ENCODE peak calls at places on chromosomes 6 and 20, in nine cellular contexts. F is mammary epithelial cell, X is HCT116, O is astrocyte, G is AG09309, P is neural progenitor cell, T is fibroblast of lung, A is epithelial cell of esophagus, Q is BJ. J is an unnamed sample.

GRCh38 chr6:148200302-148200701 is 142.3 kb upstream of the SASH1 start:
- DNase-seq in P (no peak), T (no peak), O (no peak), A (no peak), Q (no peak), X (no peak), F (no peak), G (no peak), J (no peak)

GRCh38 chr6:38432479-38432878 is 207.2 kb downstream of the BTBD9 start:
- DNase-seq in G (no peak), T (peak; percentile 49), F (peak; percentile 57), P (no peak), X (no peak), Q (no peak), A (peak; percentile 55), O (peak; percentile 33), J (no peak)

GRCh38 chr20:8330785-8331699 is 199.0 kb downstream of the PLCB1 start:
- DNase-seq in G (no peak), X (no peak), Q (no peak), P (no peak), O (peak; percentile 61), F (no peak), A (no peak), T (peak; percentile 65), J (no peak)

GRCh38 chr6:38268342-38268741 is 371.4 kb downstream of the BTBD9 start:
- DNase-seq in T (no peak), Q (no peak), F (no peak), G (no peak), A (no peak), O (no peak), P (no peak), X (no peak), J (no peak)

GRCh38 chr6:141290871-141291270 is 841.9 kb upstream of the GJE1 start:
- DNase-seq in X (no peak), G (no peak), O (no peak), P (no peak), T (no peak), A (peak; percentile 36), F (no peak), Q (no peak), J (no peak)

GRCh38 chr6:16544521-16544920 is 216.7 kb downstream of the ATXN1 start:
- DNase-seq in F (no peak), A (no peak), O (no peak), T (no peak), G (no peak), X (no peak), P (no peak), Q (no peak), J (no peak)

GRCh38 chr6:168301648-168302398 is 17.8 kb downstream of the DACT2 start:
- DNase-seq in P (peak; percentile 48), T (no peak), G (no peak), O (no peak), Q (no peak), A (no peak), X (no peak), F (no peak), J (no peak)

GRCh38 chr20:48616481-48616880 is 211.3 kb downstream of the PREX1 start:
- DNase-seq in T (no peak), Q (no peak), O (no peak), F (no peak), G (no peak), A (no peak), X (no peak), P (no peak), J (no peak)

GRCh38 chr6:119179842-119180241 is 101.4 kb upstream of the FAM184A start:
- DNase-seq in A (no peak), F (peak; percentile 11), P (no peak), O (peak; percentile 13), Q (no peak), T (peak; percentile 12), G (no peak), X (no peak), J (no peak)

GRCh38 chr20:11457476-11457875 is 460.2 kb upstream of the BTBD3 start:
- DNase-seq in O (peak; percentile 82), G (peak; percentile 27), P (no peak), T (peak; percentile 84), Q (no peak), A (no peak), F (peak; percentile 65), X (no peak), J (no peak)

GRCh38 chr6:88840806-88841539 is 122.4 kb downstream of the RNGTT start:
- DNase-seq in F (no peak), X (no peak), Q (no peak), T (peak; percentile 36), P (no peak), G (no peak), O (peak; percentile 20), A (no peak), J (no peak)

GRCh38 chr6:74939309-74939708 is 266.5 kb downstream of the COL12A1 start:
- DNase-seq in Q (no peak), T (no peak), X (peak; percentile 49), P (peak; percentile 13), O (no peak), G (no peak), F (peak; percentile 39), A (peak; percentile 58), J (no peak)

GRCh38 chr6:148367418-148368024 is 24.9 kb downstream of the SASH1 start:
- DNase-seq in O (no peak), T (peak; percentile 34), X (no peak), Q (peak; percentile 30), F (peak; percentile 42), G (no peak), P (peak; percentile 15), A (peak; percentile 51), J (no peak)

GRCh38 chr6:121592955-121593665 is 157.7 kb downstream of the GJA1 start:
- DNase-seq in X (no peak), A (no peak), P (no peak), O (no peak), G (no peak), Q (no peak), T (no peak), F (no peak), J (no peak)

GRCh38 chr20:10253750-10254149 is 35.1 kb downstream of the SNAP25 start:
- DNase-seq in G (no peak), A (no peak), T (no peak), X (no peak), Q (no peak), O (no peak), F (no peak), P (no peak), J (no peak)

GRCh38 chr6:45663181-45664180 is 285.7 kb upstream of the SUPT3H start:
- DNase-seq in X (no peak), G (no peak), A (no peak), F (no peak), Q (no peak), P (peak; percentile 73), O (peak; percentile 31), T (peak; percentile 48), J (no peak)

GRCh38 chr20:31712564-31713311 is 9.9 kb downstream of the BCL2L1 start:
- DNase-seq in F (peak; percentile 85), A (peak; percentile 79), P (peak; percentile 94), G (no peak), X (peak; percentile 92), Q (no peak), O (peak; percentile 94), T (peak; percentile 96), J (no peak)

GRCh38 chr20:7178004-7178403 is 410.5 kb downstream of the BMP2 start:
- DNase-seq in A (no peak), X (no peak), Q (no peak), F (no peak), O (no peak), T (no peak), G (no peak), P (no peak), J (no peak)
- TF ChIP-seq CTCF in A (no peak), X (no peak), Q (no peak), F (no peak), O (no peak), T (no peak), G (no peak), P (no peak), J (no peak)

DNA sequence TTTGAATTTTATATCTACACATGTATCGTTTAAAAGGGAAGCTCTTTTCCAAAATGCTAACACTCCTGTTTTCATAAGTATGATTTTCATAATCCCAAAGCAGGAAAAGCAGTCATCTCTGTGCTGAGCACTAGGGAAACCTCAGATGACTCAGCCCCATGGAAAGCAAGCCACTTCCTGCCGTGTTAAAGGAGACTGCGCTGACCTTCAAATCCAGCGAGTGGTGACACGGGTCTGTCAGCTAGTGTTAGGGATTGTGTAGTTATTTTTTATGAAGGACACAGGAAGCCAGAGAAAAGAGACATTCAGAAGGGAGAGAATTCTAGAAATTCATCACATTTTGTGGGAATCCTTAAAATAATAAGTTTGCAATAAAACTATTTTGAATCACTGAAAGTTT is 57.0 kb upstream of the CD93 start:
- DNase-seq in Q (peak; percentile 53), T (peak; percentile 84), F (peak; percentile 76), P (no peak), G (peak; percentile 59), A (peak; percentile 91), X (peak; percentile 47), O (peak; percentile 79), J (no peak)
- TF ChIP-seq CTCF in Q (no peak), T (no peak), F (no peak), P (no peak), G (no peak), A (no peak), X (no peak), O (no peak), J (no peak)

GRCh38 chr6:130309028-130309427 is 56.8 kb upstream of the TMEM200A start:
- DNase-seq in X (no peak), A (no peak), P (no peak), G (no peak), F (no peak), Q (no peak), T (no peak), O (no peak), J (no peak)

GRCh38 chr6:130307752-130308361 is 58.0 kb upstream of the TMEM200A start:
- DNase-seq in X (no peak), F (peak; percentile 80), P (no peak), T (peak; percentile 79), G (peak; percentile 46), A (peak; percentile 67), O (peak; percentile 72), Q (peak; percentile 52), J (no peak)

GRCh38 chr6:130314271-130314670 is 51.5 kb upstream of the TMEM200A start:
- DNase-seq in F (no peak), G (no peak), O (no peak), Q (no peak), P (no peak), A (no peak), X (no peak), T (no peak), J (no peak)

DNA sequence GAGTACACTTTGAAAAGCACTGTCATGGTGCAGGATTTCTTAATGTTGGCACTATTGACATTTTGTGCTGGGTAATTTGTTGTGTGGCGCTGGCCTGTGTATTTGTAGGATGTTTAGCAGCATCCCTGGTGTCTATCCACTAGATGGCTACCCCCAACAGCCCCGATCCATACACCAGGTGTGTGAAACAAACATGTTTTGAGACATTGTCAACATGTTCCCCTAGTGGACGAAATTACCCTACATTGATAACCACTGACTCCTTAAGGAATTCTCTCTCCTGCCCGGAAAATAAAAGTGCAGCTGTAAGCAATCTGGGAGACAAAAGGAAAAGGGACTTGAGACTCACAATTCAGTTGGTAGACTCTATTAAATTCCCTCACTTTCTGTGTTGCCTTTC is 52.6 kb upstream of the TMEM200A start:
- DNase-seq in F (no peak), O (no peak), X (peak; percentile 38), Q (no peak), A (no peak), G (no peak), P (peak; percentile 18), T (no peak), J (no peak)
- TF ChIP-seq CTCF in F (no peak), O (no peak), X (peak; percentile 49), Q (no peak), A (no peak), G (peak; percentile 7), P (peak; percentile 41), T (no peak), J (no peak)

GRCh38 chr6:28896505-28897392 is 27.0 kb downstream of the TRIM27 start:
- DNase-seq in A (peak; percentile 65), G (no peak), T (peak; percentile 61), Q (no peak), P (peak; percentile 77), O (peak; percentile 49), X (peak; percentile 51), F (peak; percentile 68), J (no peak)
- TF ChIP-seq CTCF in A (peak; percentile 39), G (peak; percentile 25), T (peak; percentile 38), Q (peak; percentile 46), P (peak; percentile 47), O (peak; percentile 19), X (peak; percentile 28), F (peak; percentile 19), J (peak; percentile 8)